ENCODE peak calls at places on chromosomes 6 and 20, in four cellular contexts. U is mammary epithelial cell, V is cardiac muscle cell, K is mucosa of descending colon. L is an unnamed sample. For H3K9me3, the result is how much of the 10 kb centered on the place peaks cover.

GRCh38 chr20:41370176-41370575 is 3.6 kb upstream of the EMILIN3 start:
- DNase-seq in U (peak), V (no peak), K (peak), L (no peak)

GRCh38 chr6:35483892-35484645 is 12.8 kb downstream of the TEAD3 start:
- DNase-seq in U (no peak), V (no peak), K (no peak), L (no peak)

GRCh38 chr20:13819885-13820645 is 35.2 kb downstream of the NDUFAF5 start:
- DNase-seq in U (peak), V (peak), K (no peak), L (no peak)

GRCh38 chr20:14523090-14523489 is 185.7 kb upstream of the FLRT3 start:
- DNase-seq in U (peak), V (no peak), K (no peak), L (peak)

GRCh38 chr6:126657556-126658129 is 317.7 kb downstream of the CENPW start:
- DNase-seq in U (peak), V (peak), K (no peak), L (peak)

GRCh38 chr6:155224618-155225017 is 39.2 kb upstream of the CLDN20 start:
- DNase-seq in U (peak), V (peak), K (no peak), L (no peak)

GRCh38 chr20:961768-962167 is 40.3 kb downstream of the RSPO4 start:
- DNase-seq in U (no peak), V (no peak), K (no peak), L (no peak)

GRCh38 chr6:77326029-77326428 is 137.3 kb downstream of the HTR1B start:
- DNase-seq in U (no peak), V (no peak), K (no peak), L (no peak)

GRCh38 chr6:124676033-124676432 is 286.2 kb upstream of the RNF217 start:
- DNase-seq in U (peak), V (peak), K (no peak), L (no peak)

GRCh38 chr6:106509420-106510089 is 119.7 kb downstream of the RTN4IP1 start:
- DNase-seq in U (no peak), V (no peak), K (no peak), L (no peak)

GRCh38 chr6:82554706-82555105 is 191.1 kb downstream of the TPBG start:
- DNase-seq in U (no peak), V (no peak), K (no peak), L (no peak)

GRCh38 chr6:89085409-89086012 is 5.0 kb downstream of the PNRC1 start:
- DNase-seq in U (peak), V (peak), K (no peak), L (no peak)

GRCh38 chr6:3712827-3713226 is 38.7 kb downstream of the PXDC1 start:
- DNase-seq in U (no peak), V (no peak), K (no peak), L (no peak)

GRCh38 chr6:17417817-17418216 is 24.4 kb downstream of the CAP2 start:
- DNase-seq in U (peak), V (peak), K (no peak), L (peak)

GRCh38 chr20:17681741-17682102 is 320 bp downstream of the RRBP1 start:
- DNase-seq in U (no peak), V (no peak), K (no peak), L (no peak)

GRCh38 chr6:30321692-30322388 is 4.9 kb upstream of the TRIM39 start:
- DNase-seq in U (no peak), V (peak), K (no peak), L (no peak)

GRCh38 chr20:42218566-42218965 is 600.4 kb upstream of the CHD6 start:
- DNase-seq in U (no peak), V (no peak), K (no peak), L (no peak)

GRCh38 chr6:130837067-130837466 is 9.9 kb downstream of the SMLR1 start:
- DNase-seq in U (no peak), V (no peak), K (no peak), L (no peak)

GRCh38 chr6:114863610-114864009 is 520.8 kb upstream of the HS3ST5 start:
- DNase-seq in U (no peak), V (no peak), K (no peak), L (no peak)

GRCh38 chr20:34852298-34852697 is 20.4 kb downstream of the GGT7 start:
- DNase-seq in U (no peak), V (no peak), K (no peak), L (peak)

GRCh38 chr6:125872259-125872921 is 81.6 kb downstream of the NCOA7 start:
- DNase-seq in U (peak), V (no peak), K (no peak), L (peak)

GRCh38 chr6:51792273-51793030 is 295.0 kb downstream of the PKHD1 start:
- DNase-seq in U (peak), V (no peak), K (no peak), L (no peak)

GRCh38 chr6:30163090-30163917 is at the start of gene TRIM15:
- DNase-seq in U (peak), V (no peak), K (peak), L (peak)

DNA sequence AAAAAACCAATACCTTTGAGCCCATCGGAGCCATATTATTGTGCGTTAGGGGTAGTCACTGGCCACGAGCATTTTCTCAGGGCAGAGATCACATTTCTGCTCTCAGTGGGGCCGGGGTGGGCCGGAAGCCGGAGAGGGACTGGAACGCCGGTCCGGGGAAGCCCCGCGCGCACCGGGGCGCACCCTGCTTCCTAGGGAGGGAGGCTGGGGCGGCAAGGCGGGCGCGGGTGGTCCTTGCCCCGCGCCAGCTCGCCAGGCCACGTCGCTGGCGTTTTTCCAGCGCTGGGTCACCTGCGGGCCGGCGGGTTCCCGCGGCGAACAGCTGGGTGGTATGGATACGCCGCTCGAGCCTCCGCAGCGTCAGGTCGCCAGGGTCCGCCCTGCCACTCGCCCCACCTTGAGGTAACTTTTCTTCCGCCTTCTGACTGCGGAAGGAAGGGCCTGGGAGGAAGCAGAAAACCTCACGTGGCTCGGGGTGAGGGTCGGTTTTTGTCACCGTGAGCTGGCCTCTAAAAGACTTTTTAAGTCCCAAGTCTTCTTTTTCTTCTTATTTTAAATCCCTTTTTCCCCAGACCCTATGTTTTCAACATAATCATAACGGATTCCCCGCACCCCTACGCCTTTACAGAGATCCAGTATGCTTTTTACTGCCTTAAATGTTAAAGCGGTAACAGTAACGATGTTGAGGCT is 2.7 kb upstream of the EEF1A1 start:
- DNase-seq in U (peak), V (peak), K (peak), L (peak)
- H3K9me3 ChIP-seq in U (under half), V (under half), K (under half), L (under half)

GRCh38 chr20:50813801-50814200 is 18.9 kb downstream of the BCAS4 start:
- DNase-seq in U (no peak), V (no peak), K (no peak), L (no peak)
- H3K4me3 ChIP-seq in U (no peak), V (no peak), K (no peak), L (no peak)

GRCh38 chr20:44092551-44093248 is 94.3 kb downstream of the JPH2 start:
- DNase-seq in U (peak), V (peak), K (no peak), L (peak)
- TF ChIP-seq CTCF in U (peak), V (peak), K (no peak), L (peak)

GRCh38 chr6:27452496-27452897 is 20.4 kb downstream of the ZNF184 start:
- DNase-seq in U (no peak), V (no peak), K (no peak), L (no peak)
- H3K9me3 ChIP-seq in U (half or more), V (under half), K (half or more), L (under half)

GRCh38 chr20:50199703-50200102 is 9.1 kb downstream of the CEBPB start:
- DNase-seq in U (no peak), V (no peak), K (no peak), L (no peak)
- H3K4me3 ChIP-seq in U (no peak), V (no peak), K (no peak), L (no peak)

GRCh38 chr6:34457747-34458462 is 8.0 kb upstream of the PACSIN1 start:
- DNase-seq in U (no peak), V (no peak), K (no peak), L (no peak)
- TF ChIP-seq CTCF in U (no peak), V (no peak), K (no peak), L (no peak)

GRCh38 chr6:78799682-78800081 is 67.7 kb upstream of the IRAK1BP1 start:
- DNase-seq in U (no peak), V (no peak), K (no peak), L (no peak)
- H3K9me3 ChIP-seq in U (under half), V (under half), K (under half), L (under half)

GRCh38 chr6:123434186-123434585 is 202.6 kb downstream of the TRDN start:
- DNase-seq in U (no peak), V (no peak), K (no peak), L (no peak)

GRCh38 chr6:123427008-123427407 is 209.7 kb downstream of the TRDN start:
- DNase-seq in U (no peak), V (no peak), K (no peak), L (no peak)

DNA sequence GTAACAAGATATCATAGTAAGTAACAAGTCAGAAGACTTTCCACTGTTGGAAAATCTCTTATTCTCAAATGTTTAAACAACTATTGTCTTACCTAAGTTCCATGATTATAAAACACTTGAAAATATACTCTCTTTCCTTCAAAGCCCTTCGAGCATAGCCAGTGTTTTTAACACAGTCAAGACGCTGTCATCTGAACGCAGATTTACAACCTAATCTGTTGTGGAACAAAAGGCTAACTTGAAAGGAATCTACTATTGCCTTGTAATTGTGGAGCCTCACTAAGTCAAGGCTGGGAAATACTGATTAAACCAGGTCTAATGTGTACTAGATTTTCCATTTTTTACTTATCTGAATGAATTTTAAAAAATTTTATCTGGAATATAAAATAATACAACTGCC is 205.8 kb downstream of the TRDN start:
- DNase-seq in U (no peak), V (no peak), K (no peak), L (no peak)
- H3K4me3 ChIP-seq in U (no peak), V (no peak), K (no peak), L (no peak)